ENCODE peak calls at places on chromosomes 7 and 10, in eight cellular contexts. Q is A549, N is vagina, W is suprapubic skin, K is tibial nerve, A is heart left ventricle, C is stomach, D is spleen. O is an unnamed sample.

GRCh38 chr7:132066776-132067175 is 509.5 kb downstream of the PLXNA4 start:
- DNase-seq in N (peak), C (no peak), A (peak), K (no peak), D (no peak), Q (no peak), W (no peak), O (peak)

GRCh38 chr7:120583835-120584586 is 273.9 kb downstream of the TSPAN12 start:
- DNase-seq in D (no peak), W (no peak), Q (no peak), N (no peak), C (no peak), K (no peak), A (no peak), O (no peak)

GRCh38 chr10:80861882-80862281 is 324.2 kb downstream of the SH2D4B start:
- DNase-seq in W (no peak), N (no peak), Q (no peak), D (no peak), C (no peak), K (no peak), A (no peak), O (no peak)

GRCh38 chr10:17965649-17966048 is 13.9 kb downstream of the SLC39A12 start:
- DNase-seq in D (no peak), N (no peak), Q (no peak), A (no peak), K (no peak), C (no peak), W (no peak), O (no peak)

GRCh38 chr7:138032775-138033174 is 30.9 kb upstream of the CREB3L2 start:
- DNase-seq in N (no peak), Q (no peak), C (no peak), W (no peak), A (no peak), D (no peak), K (no peak), O (no peak)

GRCh38 chr7:45178241-45179225 is 20.9 kb downstream of the RAMP3 start:
- DNase-seq in Q (peak), C (no peak), K (no peak), N (no peak), D (peak), W (peak), A (no peak), O (no peak)

GRCh38 chr10:64682043-64682442 is 1160.8 kb downstream of the REEP3 start:
- DNase-seq in A (no peak), K (no peak), D (no peak), Q (no peak), W (no peak), C (no peak), N (no peak), O (no peak)

GRCh38 chr10:110260746-110261477 is 43.8 kb downstream of the SMNDC1 start:
- DNase-seq in N (no peak), Q (no peak), A (no peak), C (no peak), K (no peak), W (no peak), D (no peak), O (no peak)

GRCh38 chr7:151795168-151795754 is 81.7 kb downstream of the PRKAG2 start:
- DNase-seq in A (no peak), D (peak), C (no peak), Q (no peak), N (no peak), W (no peak), K (no peak), O (no peak)

GRCh38 chr7:18558503-18558902 is 63.0 kb downstream of the HDAC9 start:
- DNase-seq in Q (no peak), C (no peak), W (no peak), D (no peak), A (no peak), N (no peak), K (no peak), O (no peak)

GRCh38 chr10:37857287-37858211 is at the start of gene ZNF248:
- DNase-seq in W (peak), N (peak), D (peak), A (peak), C (peak), K (peak), Q (peak), O (peak)
- TF ChIP-seq POLR2A in W (peak), N (peak), D (peak), A (peak), C (no peak), K (peak), Q (peak), O (peak)

DNA sequence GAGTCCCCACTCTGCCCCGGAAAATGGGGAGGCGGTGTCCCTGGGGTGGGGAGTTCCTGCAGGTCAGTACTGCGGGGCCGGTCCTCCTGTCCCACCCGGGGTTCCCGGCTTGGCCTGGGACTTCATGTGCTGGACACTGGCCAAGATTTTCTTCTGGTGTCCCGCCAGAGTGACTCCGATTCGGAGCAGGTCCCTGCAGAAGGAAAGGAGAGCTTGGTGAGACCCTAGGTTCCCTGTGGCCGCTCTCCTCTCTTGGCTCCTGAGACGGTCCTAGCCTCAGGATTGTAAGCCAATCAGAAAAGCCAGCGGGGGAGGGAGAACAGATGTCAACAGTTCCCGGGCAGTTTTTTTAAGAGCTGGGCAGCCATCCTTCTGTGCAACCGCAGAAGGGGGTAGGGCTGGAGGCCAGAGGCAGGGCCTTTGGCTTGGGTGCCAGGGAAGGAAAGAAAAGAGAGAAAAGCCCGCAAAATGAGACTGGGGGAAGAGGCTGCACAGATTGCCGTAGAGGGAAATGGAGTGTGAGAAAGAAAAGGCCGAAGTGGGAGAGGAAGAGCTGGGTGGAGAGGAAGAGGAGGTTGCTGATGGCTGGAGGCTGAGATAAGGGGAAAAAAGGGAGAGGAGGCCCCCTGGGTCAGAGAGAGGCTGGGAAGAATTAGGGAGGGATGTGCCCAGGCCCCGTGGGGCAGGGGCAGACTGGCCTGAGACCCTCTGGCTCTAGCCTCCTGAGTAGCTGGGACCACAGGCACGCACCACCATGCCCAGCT is 23.7 kb downstream of the EPHB4 start:
- DNase-seq in D (peak), N (no peak), K (peak), A (peak), W (peak), C (peak), Q (peak), O (peak)
- H3K4me3 ChIP-seq in D (no peak), N (no peak), K (no peak), A (peak), W (peak), C (peak), Q (no peak), O (no peak)

GRCh38 chr7:139680676-139681462 is 96.9 kb downstream of the HIPK2 start:
- DNase-seq in Q (peak), K (peak), A (peak), W (no peak), D (peak), C (peak), N (no peak), O (peak)

GRCh38 chr7:139682136-139683013 is 95.4 kb downstream of the HIPK2 start:
- DNase-seq in C (no peak), A (no peak), Q (peak), W (no peak), N (no peak), D (no peak), K (no peak), O (peak)

GRCh38 chr7:139679731-139680594 is 97.8 kb downstream of the HIPK2 start:
- DNase-seq in W (no peak), K (no peak), D (no peak), C (peak), Q (peak), A (no peak), N (no peak), O (no peak)

GRCh38 chr7:139681812-139682135 is 96.0 kb downstream of the HIPK2 start:
- DNase-seq in D (no peak), C (no peak), N (no peak), W (no peak), Q (no peak), A (no peak), K (no peak), O (no peak)

GRCh38 chr7:139681463-139681755 is 96.4 kb downstream of the HIPK2 start:
- DNase-seq in C (no peak), W (no peak), A (no peak), N (no peak), Q (no peak), D (no peak), K (no peak), O (no peak)
- TF ChIP-seq POLR2A in C (no peak), W (no peak), A (no peak), N (no peak), Q (no peak), D (no peak), K (no peak), O (no peak)

GRCh38 chr7:27165089-27165654 is at the start of gene HOXA9:
- DNase-seq in C (no peak), Q (no peak), D (peak), W (peak), K (peak), N (no peak), A (no peak), O (peak)
- H3K4me3 ChIP-seq in C (peak), Q (no peak), D (peak), W (peak), K (peak), N (peak), A (peak), O (no peak)

GRCh38 chr7:27175005-27175625 is 995 bp upstream of the HOXA10 start:
- DNase-seq in D (peak), N (no peak), W (peak), C (no peak), A (no peak), K (no peak), Q (no peak), O (no peak)
- TF ChIP-seq POLR2A in D (no peak), N (no peak), W (no peak), C (no peak), A (no peak), K (no peak), Q (no peak), O (no peak)

DNA sequence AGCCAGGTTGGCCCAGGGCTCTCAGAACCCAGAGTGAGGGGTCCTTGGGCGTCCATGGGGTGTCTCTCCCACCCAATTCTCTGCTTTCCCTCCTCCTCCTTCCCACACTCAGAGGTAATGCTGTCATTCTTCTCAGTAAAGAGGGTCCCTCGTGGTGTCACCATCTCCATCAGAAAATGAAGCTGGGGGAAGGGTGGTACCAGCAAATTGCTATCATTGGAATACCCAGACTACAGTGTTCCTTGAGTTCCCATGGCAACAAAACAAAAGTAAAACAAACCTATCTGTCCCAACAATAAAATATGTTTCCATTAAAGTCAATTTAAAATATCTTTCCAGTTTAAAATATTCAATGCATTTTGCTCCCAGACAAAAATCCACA is 181.9 kb downstream of the ARID5B start:
- DNase-seq in D (no peak), W (no peak), N (no peak), A (no peak), K (no peak), Q (no peak), C (no peak), O (no peak)
- H3K4me3 ChIP-seq in D (no peak), W (peak), N (no peak), A (peak), K (no peak), Q (no peak), C (no peak), O (no peak)

GRCh38 chr10:21525367-21526183 is at the start of gene SKIDA1:
- DNase-seq in D (peak), K (peak), A (peak), Q (peak), N (no peak), W (peak), C (peak), O (peak)
- TF ChIP-seq POLR2A in D (peak), K (no peak), A (no peak), Q (peak), N (peak), W (no peak), C (no peak), O (peak)

O was measured in thyroid gland.